ENCODE peak calls at places on chromosomes 7 and 10, in nine cellular contexts. Z, G, B, V, J, L, O, T and Y are unnamed samples.

GRCh38 chr7:107528461-107528860 is 35.3 kb downstream of the COG5 start:
- DNase-seq in Z (no peak), G (no peak), B (no peak), V (peak; percentile 20), J (no peak), L (no peak), O (no peak), T (no peak), Y (no peak)

GRCh38 chr10:108378779-108379178 is 1214.3 kb upstream of the SORCS1 start:
- DNase-seq in Z (no peak), G (no peak), B (no peak), V (no peak), J (no peak), L (no peak), O (no peak), T (no peak), Y (no peak)

GRCh38 chr7:28678421-28678965 is 266.2 kb downstream of the CREB5 start:
- DNase-seq in Z (no peak), G (no peak), B (no peak), V (no peak), J (no peak), L (no peak), O (no peak), T (no peak), Y (no peak)

GRCh38 chr7:50834679-50835078 is 52.0 kb upstream of the GRB10 start:
- DNase-seq in Z (no peak), G (no peak), B (no peak), V (no peak), J (no peak), L (no peak), O (no peak), T (no peak), Y (no peak)

GRCh38 chr7:157003445-157004049 is 6.9 kb downstream of the MNX1 start:
- DNase-seq in Z (no peak), G (peak; percentile 37), B (no peak), V (no peak), J (no peak), L (no peak), O (no peak), T (no peak), Y (no peak)

GRCh38 chr10:132978542-132978941 is 36.2 kb upstream of the CFAP46 start:
- DNase-seq in Z (no peak), G (no peak), B (peak; percentile 26), V (no peak), J (no peak), L (no peak), O (no peak), T (no peak), Y (no peak)

GRCh38 chr7:11592699-11593098 is 239.3 kb downstream of the THSD7A start:
- DNase-seq in Z (no peak), G (no peak), B (no peak), V (no peak), J (no peak), L (no peak), O (no peak), T (no peak), Y (no peak)

GRCh38 chr7:92635538-92635937 is 45.3 kb upstream of the FAM133B start:
- DNase-seq in Z (no peak), G (no peak), B (no peak), V (no peak), J (no peak), L (no peak), O (no peak), T (no peak), Y (no peak)

GRCh38 chr7:30694218-30694745 is 12.0 kb upstream of the CRHR2 start:
- DNase-seq in Z (no peak), G (no peak), B (no peak), V (no peak), J (peak; percentile 71), L (peak; percentile 63), O (no peak), T (no peak), Y (no peak)

GRCh38 chr7:71165708-71166107 is 33.8 kb downstream of the GALNT17 start:
- DNase-seq in Z (no peak), G (no peak), B (no peak), V (no peak), J (no peak), L (no peak), O (no peak), T (no peak), Y (no peak)
- TF ChIP-seq CTCF in Z (no peak), G (no peak), B (no peak), V (no peak), J (no peak), L (no peak), O (no peak), T (no peak), Y (no peak)

GRCh38 chr7:102973096-102973802 is 60.4 kb downstream of the LRRC17 start:
- DNase-seq in Z (no peak), G (no peak), B (no peak), V (no peak), J (no peak), L (no peak), O (peak; percentile 91), T (no peak), Y (no peak)

GRCh38 chr7:102975854-102976253 is 63.1 kb downstream of the LRRC17 start:
- DNase-seq in Z (no peak), G (no peak), B (no peak), V (no peak), J (no peak), L (no peak), O (no peak), T (no peak), Y (no peak)

GRCh38 chr7:102978280-102978679 is 65.5 kb downstream of the LRRC17 start:
- DNase-seq in Z (peak; percentile 64), G (no peak), B (no peak), V (no peak), J (peak; percentile 62), L (peak; percentile 35), O (peak; percentile 85), T (no peak), Y (no peak)

GRCh38 chr7:102976493-102976892 is 63.7 kb downstream of the LRRC17 start:
- DNase-seq in Z (no peak), G (no peak), B (no peak), V (no peak), J (no peak), L (no peak), O (no peak), T (no peak), Y (no peak)

DNA sequence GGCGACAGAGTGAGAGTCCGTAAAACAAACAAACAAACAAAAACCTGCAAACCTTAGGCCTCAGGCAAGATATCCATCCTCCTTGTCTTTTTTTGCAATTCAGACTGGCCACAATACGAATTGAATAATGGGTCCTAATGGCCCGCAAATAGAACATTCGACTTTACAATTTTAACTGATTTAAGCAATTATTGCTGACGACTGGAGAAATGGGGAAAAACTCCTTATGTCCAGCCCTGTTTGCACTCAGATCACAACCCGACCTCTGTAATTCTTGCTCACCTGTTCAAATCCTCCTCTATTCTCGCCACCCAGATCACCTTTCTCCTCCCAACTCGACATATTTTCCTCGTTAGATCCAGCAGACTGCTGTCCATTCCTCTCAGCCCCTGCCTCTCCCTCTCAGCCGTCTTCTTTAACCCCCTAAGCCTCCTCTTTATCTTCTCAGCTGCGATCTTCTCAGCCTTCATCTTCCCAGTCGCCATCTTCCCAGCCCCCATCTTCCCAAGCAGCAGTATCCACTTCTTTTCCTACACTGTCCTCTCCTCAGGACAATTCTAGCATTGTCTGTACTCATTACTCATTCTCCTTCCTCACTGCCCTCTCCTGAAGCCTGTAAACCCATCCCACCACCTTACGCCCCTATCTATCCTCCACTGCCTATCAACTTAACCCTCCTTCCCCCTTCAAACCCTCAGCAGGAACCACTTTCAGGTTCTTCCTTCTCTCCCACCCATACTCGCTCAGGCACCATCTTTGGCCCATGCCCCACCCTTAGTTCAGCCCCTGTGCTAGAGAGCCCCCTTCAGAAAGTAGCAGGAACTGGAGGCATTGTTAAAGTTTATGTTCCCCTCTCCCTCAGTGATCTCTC is 61.8 kb downstream of the LRRC17 start:
- DNase-seq in Z (no peak), G (no peak), B (no peak), V (no peak), J (no peak), L (no peak), O (no peak), T (no peak), Y (no peak)
- TF ChIP-seq CTCF in Z (no peak), G (no peak), B (no peak), V (peak; percentile 22), J (no peak), L (no peak), O (no peak), T (no peak), Y (no peak)

GRCh38 chr7:37901890-37902524 is 14.6 kb downstream of the SFRP4 start:
- DNase-seq in Z (no peak), G (no peak), B (no peak), V (no peak), J (no peak), L (no peak), O (no peak), T (no peak), Y (no peak)
- TF ChIP-seq CTCF in Z (no peak), G (no peak), B (no peak), V (no peak), J (no peak), L (no peak), O (no peak), T (no peak), Y (no peak)

GRCh38 chr7:100689230-100690135 is 4.6 kb downstream of the GIGYF1 start:
- DNase-seq in Z (no peak), G (no peak), B (no peak), V (no peak), J (no peak), L (no peak), O (no peak), T (no peak), Y (no peak)
- TF ChIP-seq CTCF in Z (no peak), G (no peak), B (no peak), V (no peak), J (no peak), L (no peak), O (no peak), T (no peak), Y (no peak)